ENCODE peak calls at places on chromosome 21, in four cellular contexts. Y, M, K and L are unnamed samples.

GRCh38 chr21:39011911-39012310 is 171.3 kb downstream of the PSMG1 start:
- DNase-seq in Y (no peak), M (no peak), K (no peak), L (no peak)

GRCh38 chr21:39094087-39094785 is 89.0 kb downstream of the PSMG1 start:
- DNase-seq in Y (no peak), M (no peak), K (no peak), L (no peak)

GRCh38 chr21:46599251-46599572 is 5.7 kb downstream of the S100B start:
- DNase-seq in Y (peak), M (no peak), K (peak), L (no peak)

GRCh38 chr21:40422851-40423635 is 423.9 kb downstream of the DSCAM start:
- DNase-seq in Y (peak), M (no peak), K (no peak), L (no peak)

GRCh38 chr21:31872452-31873274 is at the start of gene HUNK:
- DNase-seq in Y (peak), M (no peak), K (no peak), L (peak)

GRCh38 chr21:33478858-33479678 is 706 bp downstream of the TMEM50B start:
- DNase-seq in Y (peak), M (no peak), K (peak), L (peak)

GRCh38 chr21:17270234-17270633 is 242.6 kb upstream of the CXADR start:
- DNase-seq in Y (peak), M (no peak), K (peak), L (no peak)

GRCh38 chr21:32233055-32233546 is 45.7 kb downstream of the MIS18A start:
- DNase-seq in Y (no peak), M (no peak), K (no peak), L (no peak)

GRCh38 chr21:40445349-40445921 is 401.5 kb downstream of the DSCAM start:
- DNase-seq in Y (peak), M (no peak), K (no peak), L (no peak)

GRCh38 chr21:34335316-34335715 is 28.5 kb upstream of the KCNE2 start:
- DNase-seq in Y (no peak), M (no peak), K (no peak), L (no peak)

GRCh38 chr21:31416465-31416864 is 72.4 kb upstream of the TIAM1 start:
- DNase-seq in Y (no peak), M (no peak), K (no peak), L (no peak)

GRCh38 chr21:38438476-38438893 is 59.8 kb downstream of the ERG start:
- DNase-seq in Y (no peak), M (no peak), K (no peak), L (no peak)

GRCh38 chr21:34204481-34205439 is 131.4 kb downstream of the MRPS6 start:
- DNase-seq in Y (peak), M (no peak), K (no peak), L (no peak)

GRCh38 chr21:40331182-40331581 is 463.9 kb downstream of the PCP4 start:
- DNase-seq in Y (no peak), M (no peak), K (no peak), L (no peak)

GRCh38 chr21:15667010-15667409 is 62.8 kb upstream of the USP25 start:
- DNase-seq in Y (no peak), M (no peak), K (no peak), L (no peak)

GRCh38 chr21:38756746-38757145 is 49.0 kb upstream of the ETS2 start:
- DNase-seq in Y (no peak), M (no peak), K (no peak), L (no peak)

GRCh38 chr21:33898546-33898945 is 17.1 kb downstream of the ATP5PO start:
- DNase-seq in Y (no peak), M (no peak), K (no peak), L (no peak)

GRCh38 chr21:16199539-16199938 is 469.8 kb downstream of the USP25 start:
- DNase-seq in Y (no peak), M (no peak), K (no peak), L (no peak)

GRCh38 chr21:27528697-27529096 is 561.8 kb upstream of the ADAMTS5 start:
- DNase-seq in Y (no peak), M (no peak), K (no peak), L (no peak)

GRCh38 chr21:27525780-27526179 is 558.9 kb upstream of the ADAMTS5 start:
- DNase-seq in Y (no peak), M (no peak), K (no peak), L (no peak)

GRCh38 chr21:27532081-27532480 is 565.2 kb upstream of the ADAMTS5 start:
- DNase-seq in Y (no peak), M (no peak), K (no peak), L (no peak)

GRCh38 chr21:27526451-27526850 is 559.6 kb upstream of the ADAMTS5 start:
- DNase-seq in Y (no peak), M (no peak), K (no peak), L (no peak)
- TF ChIP-seq USF1 in Y (no peak), M (no peak), K (no peak), L (no peak)

GRCh38 chr21:36700961-36701911 is 2.3 kb downstream of the SIM2 start:
- DNase-seq in Y (peak), M (no peak), K (no peak), L (peak)
- TF ChIP-seq CTCF in Y (no peak), M (no peak), K (no peak), L (no peak)

DNA sequence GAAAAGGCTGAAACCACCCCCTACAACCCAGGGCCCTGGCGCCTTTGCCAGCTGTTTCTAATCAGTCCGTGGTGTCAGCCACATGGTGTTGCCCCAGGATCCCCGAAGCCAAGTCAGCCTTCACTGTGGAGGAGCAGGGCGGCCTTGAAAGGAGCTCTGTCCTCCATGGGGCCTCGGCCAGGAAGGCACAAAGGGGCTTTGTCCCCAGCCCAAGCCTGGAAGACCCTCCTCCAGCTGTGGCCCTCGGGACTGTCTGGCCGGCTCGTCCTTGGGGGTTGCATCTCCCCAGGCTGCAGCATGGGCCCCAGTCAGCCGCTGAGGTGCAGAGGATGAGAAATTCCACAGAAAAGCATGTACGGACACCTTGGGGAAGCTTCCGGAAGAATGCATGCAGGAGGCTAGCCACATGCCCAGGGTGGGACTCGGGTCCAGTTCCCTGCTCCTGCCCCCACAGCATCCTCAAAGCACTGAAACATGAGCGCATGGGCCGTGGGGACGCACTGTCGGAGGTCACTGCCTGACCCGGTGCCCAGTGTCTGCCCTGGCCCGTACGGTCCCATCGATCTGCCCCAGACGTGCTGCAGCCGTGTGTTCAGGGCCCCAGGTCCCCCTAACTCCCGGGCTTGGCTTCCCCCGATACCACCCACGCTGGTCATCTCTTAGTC is 38.6 kb upstream of the POFUT2 start:
- DNase-seq in Y (peak), M (no peak), K (no peak), L (no peak)
- TF ChIP-seq USF1 in Y (no peak), M (no peak), K (no peak), L (no peak)

DNA sequence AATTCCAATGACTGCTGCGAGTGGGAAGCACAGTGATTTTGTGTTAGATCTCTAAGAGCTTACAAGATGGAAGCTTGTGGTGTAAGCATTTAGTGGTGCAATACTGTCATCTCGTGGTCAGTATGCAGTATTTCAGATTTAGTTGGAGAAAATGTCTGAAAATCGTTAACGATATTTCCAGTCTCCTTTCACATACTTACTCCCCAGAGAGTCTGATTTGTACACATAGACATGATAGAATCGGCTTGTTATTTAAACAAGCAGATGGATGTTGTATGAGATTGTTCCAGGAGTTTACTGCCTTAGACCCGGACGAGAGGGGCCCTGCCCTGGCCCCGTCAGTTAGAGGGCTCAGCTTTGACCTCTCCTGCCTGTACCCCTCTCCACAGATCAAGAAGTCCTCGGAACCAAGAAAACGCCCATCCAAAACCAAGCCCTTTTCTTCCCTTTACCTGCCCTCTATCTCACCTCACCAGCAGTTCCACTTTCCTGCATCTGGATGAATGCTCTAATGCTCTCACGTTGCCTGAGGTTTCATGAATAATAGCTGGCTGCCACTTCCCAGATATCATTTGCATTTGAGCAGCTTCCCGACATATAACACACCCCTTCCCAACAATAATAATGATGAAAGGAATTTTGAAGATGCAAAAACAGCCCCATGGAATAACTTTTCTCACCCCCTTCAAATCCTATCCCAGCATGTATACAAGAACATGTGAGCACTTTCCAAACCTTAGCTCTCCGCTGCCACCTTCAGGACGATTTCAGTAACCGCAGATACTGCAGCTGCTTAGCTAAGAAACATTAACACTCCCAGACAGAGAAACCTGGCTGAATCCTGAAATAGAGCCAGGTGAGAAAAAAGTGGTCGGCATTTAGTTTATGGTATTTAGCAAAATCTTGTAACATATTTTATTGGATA is 247.3 kb downstream of the LTN1 start:
- DNase-seq in Y (peak), M (peak), K (peak), L (peak)
- TF ChIP-seq CTCF in Y (peak), M (peak), K (peak), L (peak)

GRCh38 chr21:35338281-35338680 is 289.2 kb upstream of the RUNX1 start:
- DNase-seq in Y (no peak), M (no peak), K (no peak), L (no peak)

GRCh38 chr21:35337573-35337972 is 288.5 kb upstream of the RUNX1 start:
- DNase-seq in Y (no peak), M (no peak), K (no peak), L (no peak)

GRCh38 chr21:35335951-35336446 is 286.9 kb upstream of the RUNX1 start:
- DNase-seq in Y (no peak), M (no peak), K (no peak), L (no peak)

GRCh38 chr21:35333831-35334593 is 284.9 kb upstream of the RUNX1 start:
- DNase-seq in Y (no peak), M (no peak), K (no peak), L (no peak)

GRCh38 chr21:35336534-35336933 is 287.4 kb upstream of the RUNX1 start:
- DNase-seq in Y (no peak), M (no peak), K (peak), L (no peak)
- TF ChIP-seq USF1 in Y (no peak), M (no peak), K (no peak), L (no peak)

GRCh38 chr21:44567481-44568171 is 5.9 kb upstream of the KRTAP10-4 start:
- DNase-seq in Y (no peak), M (no peak), K (no peak), L (no peak)
- TF ChIP-seq CTCF in Y (no peak), M (no peak), K (no peak), L (no peak)

DNA sequence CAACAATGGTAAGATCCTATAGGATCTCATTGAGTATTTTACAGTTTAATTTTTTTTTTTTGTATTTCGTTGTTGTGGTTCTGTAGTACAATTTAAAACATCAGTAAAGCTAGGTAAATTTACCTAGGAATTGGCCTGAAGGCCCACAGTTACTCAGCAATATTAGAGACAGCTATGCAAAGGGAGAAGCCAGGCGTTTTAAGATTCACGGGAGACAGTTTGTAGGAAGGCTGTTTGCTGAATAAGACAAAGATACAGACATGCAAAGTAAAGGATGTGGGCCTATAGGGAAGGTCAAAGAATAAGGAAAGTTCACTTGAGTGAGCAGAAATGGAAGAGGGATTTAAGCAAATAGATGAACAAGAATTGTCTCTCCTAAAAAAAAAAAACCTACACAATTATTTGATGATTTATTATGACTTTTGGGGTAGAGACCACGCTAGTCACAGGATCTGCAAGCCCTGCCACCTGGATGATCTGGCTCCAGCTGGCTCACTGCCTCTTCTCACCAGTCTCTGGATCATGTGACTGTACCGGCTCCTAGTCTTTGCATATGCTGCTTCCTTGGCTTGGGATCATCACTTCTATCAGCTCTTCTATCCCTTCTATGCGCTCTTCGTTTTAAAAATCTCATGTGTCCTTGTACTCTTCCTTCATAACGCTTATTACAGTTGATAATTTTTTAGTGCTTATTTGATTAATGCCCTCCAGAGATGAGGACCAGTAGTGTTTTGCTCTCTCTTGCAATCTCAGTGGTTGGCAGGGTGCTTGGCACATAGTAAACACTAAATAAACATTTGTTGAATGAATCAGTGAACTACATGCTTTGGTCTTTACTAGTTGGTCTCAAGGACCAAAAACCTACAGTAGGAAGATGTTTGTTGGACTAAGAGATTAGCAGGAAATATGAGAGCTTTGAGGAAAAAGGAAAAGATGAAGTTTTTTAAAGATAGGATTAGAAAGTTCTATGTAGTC is 14.1 kb downstream of the DYRK1A start:
- DNase-seq in Y (no peak), M (no peak), K (peak), L (peak)
- TF ChIP-seq USF1 in Y (no peak), M (no peak), K (no peak), L (peak)

DNA sequence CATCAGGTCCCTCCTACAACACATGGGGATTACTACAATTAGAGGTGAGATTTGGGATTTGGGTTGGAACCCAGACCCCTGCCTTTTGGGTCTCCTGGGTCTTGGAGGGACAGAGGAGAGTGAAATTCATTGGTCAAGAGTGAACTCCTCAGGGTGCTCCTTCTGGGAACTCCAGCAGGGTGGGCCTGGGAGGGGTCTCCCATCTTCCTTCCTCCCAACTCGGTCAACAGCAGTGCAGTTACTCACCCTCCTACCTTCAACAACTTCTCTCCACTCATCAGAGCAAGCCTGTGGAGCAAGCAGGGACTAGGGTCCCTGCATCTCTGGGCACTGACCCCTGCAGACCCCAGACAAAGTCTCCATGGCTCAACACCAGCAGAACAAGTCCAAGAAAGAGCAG is 89.3 kb upstream of the TMPRSS2 start:
- DNase-seq in Y (no peak), M (no peak), K (no peak), L (no peak)
- TF ChIP-seq CTCF in Y (no peak), M (no peak), K (no peak), L (no peak)

DNA sequence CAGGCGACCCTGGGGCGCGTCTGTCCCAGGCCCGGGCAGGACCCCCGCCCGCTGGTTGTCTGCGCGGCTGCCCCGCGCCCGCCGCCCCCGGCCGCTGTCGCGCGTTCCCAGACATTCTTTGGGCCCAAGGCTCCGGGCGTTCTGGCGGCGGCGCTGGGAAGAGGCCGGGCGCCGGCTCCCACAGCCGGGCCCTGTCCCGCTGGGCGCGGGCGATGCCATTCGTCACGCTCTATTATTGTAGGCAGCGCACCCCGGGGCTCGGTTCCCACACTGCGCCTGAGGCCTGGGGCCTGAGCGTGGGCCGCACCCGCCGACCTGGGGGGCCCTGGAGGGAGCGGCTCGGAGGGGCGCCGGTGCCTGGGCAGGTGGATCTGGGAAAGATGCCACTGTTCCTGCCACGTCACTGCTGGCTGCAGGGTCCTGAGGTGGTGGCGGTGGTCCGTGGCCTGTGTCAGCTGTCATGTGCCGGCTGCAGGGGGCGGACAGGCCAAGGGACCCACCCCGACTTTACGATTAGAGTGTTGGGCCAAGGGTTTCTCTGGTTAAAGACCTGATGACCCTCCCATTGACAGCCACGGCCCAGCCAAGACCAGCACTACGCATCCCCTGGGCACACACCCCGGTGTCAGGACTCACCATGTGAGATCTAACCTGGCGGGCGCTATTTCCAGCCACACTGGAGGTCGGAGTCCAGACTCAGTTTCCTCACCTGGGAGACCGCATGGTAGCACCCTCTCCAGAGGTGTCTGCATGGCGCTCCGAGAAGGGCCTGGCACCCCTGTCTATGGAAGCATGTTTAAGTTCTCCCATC is 55.1 kb upstream of the ADARB1 start:
- DNase-seq in Y (peak), M (no peak), K (no peak), L (peak)
- TF ChIP-seq USF1 in Y (no peak), M (no peak), K (no peak), L (no peak)

DNA sequence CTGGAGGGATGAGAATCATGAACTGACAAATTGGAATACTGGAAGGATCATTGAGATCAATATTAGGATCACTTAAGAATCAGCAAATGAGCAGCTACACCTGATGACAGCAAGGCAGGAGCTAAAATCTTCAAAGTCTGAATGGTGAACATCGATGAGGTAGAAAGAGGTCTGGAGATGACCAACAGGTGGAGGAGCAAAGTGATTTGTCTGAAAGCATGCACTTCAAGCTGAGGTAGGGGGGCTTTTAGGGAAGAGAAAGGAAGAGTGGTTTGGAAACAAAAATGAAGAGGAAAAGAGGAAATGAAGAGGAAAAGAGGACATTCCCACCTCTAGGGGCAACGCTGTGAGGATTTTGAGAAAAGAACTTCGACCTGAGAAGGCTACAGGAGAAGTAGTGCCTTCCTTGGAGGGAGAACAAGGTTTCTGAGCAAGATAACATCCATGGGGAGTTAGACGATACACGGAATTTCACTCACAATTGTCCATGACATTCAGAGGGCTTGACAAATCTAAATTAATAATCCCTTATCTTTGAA is 79.0 kb downstream of the APP start:
- DNase-seq in Y (no peak), M (no peak), K (no peak), L (no peak)
- TF ChIP-seq CTCF in Y (peak), M (no peak), K (no peak), L (no peak)